ENCODE peak calls at places on chromosomes 7 and 10, in five cellular contexts. Y is brain microvascular endothelial cell, Z is RWPE2, U is neural progenitor cell, F is heart right ventricle. V is an unnamed sample.

GRCh38 chr7:112154690-112155089 is 51.5 kb downstream of the DOCK4 start:
- DNase-seq in F (no peak), Z (no peak), Y (no peak), U (no peak), V (no peak)

GRCh38 chr10:70807566-70807965 is 8.2 kb upstream of the SGPL1 start:
- DNase-seq in Y (no peak), Z (no peak), F (no peak), U (no peak), V (no peak)

GRCh38 chr10:45308707-45309106 is 6.7 kb downstream of the OR13A1 start:
- DNase-seq in F (no peak), Z (no peak), U (no peak), Y (no peak), V (peak; percentile 8)

GRCh38 chr7:119270045-119270464 is 1002.9 kb upstream of the KCND2 start:
- DNase-seq in F (no peak), U (peak; percentile 89), Y (peak; percentile 67), Z (no peak), V (peak; percentile 87)

GRCh38 chr10:114714281-114714741 is 56.2 kb upstream of the ABLIM1 start:
- DNase-seq in Y (peak; percentile 97), Z (peak; percentile 72), F (no peak), U (no peak), V (peak; percentile 66)

GRCh38 chr10:104937528-104937927 is 296.4 kb downstream of the SORCS3 start:
- DNase-seq in Z (peak; percentile 75), Y (no peak), U (no peak), F (no peak), V (no peak)

GRCh38 chr7:102211590-102212550 is 74.8 kb upstream of the SH2B2 start:
- DNase-seq in Z (no peak), U (no peak), Y (no peak), F (no peak), V (no peak)

GRCh38 chr7:8022628-8023027 is 54.0 kb downstream of the GLCCI1 start:
- DNase-seq in Y (no peak), Z (no peak), U (no peak), F (no peak), V (no peak)

GRCh38 chr7:132755538-132756481 is 179.5 kb upstream of the PLXNA4 start:
- DNase-seq in Z (no peak), Y (no peak), F (no peak), U (no peak), V (no peak)

GRCh38 chr10:59754951-59755350 is 1.7 kb upstream of the MRLN start:
- DNase-seq in Z (no peak), Y (peak; percentile 38), U (no peak), F (no peak), V (no peak)

GRCh38 chr7:157840913-157841756 is 504.3 kb downstream of the DNAJB6 start:
- DNase-seq in U (peak; percentile 84), Y (no peak), Z (no peak), F (no peak), V (no peak)

GRCh38 chr10:92463582-92463981 is 110.3 kb downstream of the IDE start:
- DNase-seq in F (no peak), Y (no peak), U (no peak), Z (no peak), V (no peak)

GRCh38 chr10:5284311-5285057 is 80.3 kb upstream of the UCN3 start:
- DNase-seq in F (no peak), Z (no peak), U (no peak), Y (peak; percentile 49), V (no peak)

GRCh38 chr10:64535131-64535867 is 1014.1 kb downstream of the REEP3 start:
- DNase-seq in Z (no peak), Y (no peak), U (no peak), F (no peak), V (no peak)

GRCh38 chr10:120634629-120635028 is 177.6 kb downstream of the PLPP4 start:
- DNase-seq in Y (no peak), Z (no peak), F (no peak), U (peak; percentile 56), V (no peak)
- H3K4me3 ChIP-seq in Y (no peak overlapping the region), Z (no peak overlapping the region), F (no peak overlapping the region), U (no peak overlapping the region), V (no peak overlapping the region)

GRCh38 chr7:146960747-146961416 is 844.3 kb downstream of the CNTNAP2 start:
- DNase-seq in U (peak; percentile 43), Z (no peak), Y (no peak), F (no peak), V (no peak)
- H3K27ac ChIP-seq in U (no peak overlapping the region), Z (no peak overlapping the region), Y (peak overlapping the region; percentile 21), F (no peak overlapping the region), V (no peak overlapping the region)

GRCh38 chr7:88167223-88167622 is 52.6 kb downstream of the SRI start:
- DNase-seq in Y (no peak), U (peak; percentile 3), Z (no peak), F (no peak), V (no peak)
- H3K4me3 ChIP-seq in Y (no peak overlapping the region), U (no peak overlapping the region), Z (no peak overlapping the region), F (no peak overlapping the region), V (no peak overlapping the region)

GRCh38 chr7:602341-603141 is 82.9 kb upstream of the PDGFA start:
- DNase-seq in Y (no peak), U (no peak), F (no peak), Z (peak; percentile 67), V (peak; percentile 39)
- H3K27ac ChIP-seq in Y (no peak overlapping the region), U (no peak overlapping the region), F (no peak overlapping the region), Z (no peak overlapping the region), V (peak overlapping the region; percentile 65)

DNA sequence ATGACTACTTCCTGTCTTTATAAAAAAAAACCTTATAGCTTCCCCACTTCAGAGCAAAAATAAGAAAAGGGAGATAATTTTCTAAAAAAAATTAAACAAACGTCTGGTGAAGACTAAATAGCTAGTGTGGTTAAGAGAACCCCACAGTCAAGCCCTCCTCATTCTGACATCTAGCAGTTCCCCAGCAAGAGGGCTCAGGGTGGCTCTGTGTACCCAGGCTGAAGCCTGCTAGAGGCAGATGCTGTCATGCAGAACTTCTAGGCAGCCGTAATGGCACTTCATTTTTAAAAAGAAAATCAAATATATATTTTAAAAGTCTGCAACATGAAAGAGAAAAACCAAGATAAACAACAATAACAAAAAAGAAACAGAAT is 223.1 kb upstream of the KLF14 start:
- DNase-seq in U (no peak), F (no peak), Y (no peak), Z (no peak), V (no peak)
- H3K4me3 ChIP-seq in U (no peak overlapping the region), F (no peak overlapping the region), Y (no peak overlapping the region), Z (no peak overlapping the region), V (no peak overlapping the region)

DNA sequence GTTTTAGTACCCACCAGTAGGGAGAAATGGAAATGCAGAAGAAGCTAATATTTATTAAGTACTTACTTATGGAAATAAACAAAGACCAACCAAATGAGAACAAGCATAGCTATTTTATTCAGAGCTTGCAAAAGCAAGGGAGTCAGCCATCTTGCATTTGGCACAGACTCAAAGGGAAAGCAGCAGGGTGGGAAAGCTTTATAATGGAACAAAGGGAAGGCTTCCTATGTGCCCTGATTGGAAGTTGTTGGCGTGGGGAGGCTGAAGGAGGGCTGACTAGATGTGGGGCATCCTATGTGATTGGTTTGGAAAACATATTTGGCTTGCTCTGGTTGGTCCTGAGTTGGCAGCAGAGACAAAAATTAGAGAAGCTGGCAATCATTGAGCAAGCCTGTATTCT is 595.3 kb upstream of the GHITM start:
- DNase-seq in U (peak; percentile 49), Y (no peak), F (no peak), Z (no peak), V (no peak)
- H3K27ac ChIP-seq in U (no peak overlapping the region), Y (no peak overlapping the region), F (no peak overlapping the region), Z (no peak overlapping the region), V (no peak overlapping the region)

V was measured in hepatocyte.